ENCODE peak calls at places on chromosomes 1 and 21, in six cellular contexts. R, H, A, K, T and U are unnamed samples.
A peak's percentile ranks its signal among the peaks of the same experiment; 100 is the strongest.

GRCh38 chr1:208917719-208918118 is 665.8 kb upstream of the CAMK1G start:
- DNase-seq in R (no peak), H (no peak), A (no peak), K (no peak), T (no peak), U (no peak)

GRCh38 chr1:31227891-31228290 is 11.8 kb downstream of the NKAIN1 start:
- DNase-seq in R (no peak), H (no peak), A (no peak), K (no peak), T (no peak), U (no peak)

GRCh38 chr1:7648761-7649384 is 122.2 kb upstream of the VAMP3 start:
- DNase-seq in R (no peak), H (no peak), A (peak; percentile 65), K (no peak), T (no peak), U (no peak)

GRCh38 chr1:212232020-212232570 is 53.1 kb upstream of the PPP2R5A start:
- DNase-seq in R (no peak), H (no peak), A (no peak), K (no peak), T (no peak), U (no peak)

GRCh38 chr21:26423506-26423905 is 149.6 kb downstream of the CYYR1 start:
- DNase-seq in R (no peak), H (no peak), A (no peak), K (no peak), T (no peak), U (no peak)

GRCh38 chr21:45980697-45981096 is 873 bp upstream of the COL6A1 start:
- DNase-seq in R (no peak), H (no peak), A (no peak), K (no peak), T (no peak), U (no peak)

GRCh38 chr1:219564072-219564471 is 48.8 kb downstream of the ZC3H11B start:
- DNase-seq in R (no peak), H (no peak), A (no peak), K (no peak), T (no peak), U (no peak)

GRCh38 chr21:20592482-20592881 is 405.7 kb upstream of the NCAM2 start:
- DNase-seq in R (no peak), H (no peak), A (no peak), K (no peak), T (no peak), U (no peak)

GRCh38 chr1:225766967-225767413 is 10.6 kb upstream of the SRP9 start:
- DNase-seq in R (no peak), H (peak; percentile 83), A (peak; percentile 73), K (no peak), T (peak; percentile 83), U (peak; percentile 78)

GRCh38 chr1:67827688-67828087 is 5.6 kb downstream of the GNG12 start:
- DNase-seq in R (no peak), H (no peak), A (no peak), K (no peak), T (no peak), U (no peak)

GRCh38 chr1:210264521-210265380 is 32.2 kb downstream of the SERTAD4 start:
- DNase-seq in R (no peak), H (no peak), A (no peak), K (no peak), T (peak; percentile 23), U (no peak)

GRCh38 chr1:164786980-164787833 is 228.2 kb downstream of the PBX1 start:
- DNase-seq in R (peak; percentile 33), H (peak; percentile 48), A (peak; percentile 81), K (peak; percentile 6), T (peak; percentile 88), U (peak; percentile 88)

GRCh38 chr21:44454058-44454457 is 1.3 kb upstream of the LRRC3 start:
- DNase-seq in R (no peak), H (no peak), A (no peak), K (no peak), T (no peak), U (no peak)

GRCh38 chr1:115829023-115829674 is 11.8 kb downstream of the NHLH2 start:
- DNase-seq in R (no peak), H (peak; percentile 89), A (peak; percentile 37), K (no peak), T (peak; percentile 94), U (no peak)

GRCh38 chr21:44836666-44837471 is 19.0 kb upstream of the SUMO3 start:
- DNase-seq in R (no peak), H (no peak), A (no peak), K (no peak), T (peak; percentile 64), U (no peak)

GRCh38 chr1:9073148-9073547 is 3.7 kb upstream of the SLC2A5 start:
- DNase-seq in R (no peak), H (no peak), A (no peak), K (no peak), T (no peak), U (no peak)

GRCh38 chr1:113405573-113405972 is 15.3 kb downstream of the MAGI3 start:
- DNase-seq in R (no peak), H (no peak), A (no peak), K (no peak), T (no peak), U (no peak)

GRCh38 chr1:211514030-211514754 is 22.2 kb upstream of the RD3 start:
- DNase-seq in R (peak; percentile 64), H (peak; percentile 81), A (peak; percentile 81), K (peak; percentile 37), T (peak; percentile 95), U (peak; percentile 84)

GRCh38 chr1:84634536-84635205 is 55.6 kb downstream of the SSX2IP start:
- DNase-seq in R (no peak), H (no peak), A (no peak), K (no peak), T (no peak), U (no peak)

GRCh38 chr1:192159769-192160168 is 1.5 kb downstream of the RGS18 start:
- DNase-seq in R (no peak), H (no peak), A (no peak), K (no peak), T (no peak), U (no peak)

GRCh38 chr21:33152228-33153130 is 77.3 kb upstream of the IFNAR2 start:
- DNase-seq in R (no peak), H (no peak), A (no peak), K (no peak), T (no peak), U (no peak)

GRCh38 chr1:201584510-201584991 is 45.6 kb downstream of the NAV1 start:
- DNase-seq in R (no peak), H (no peak), A (peak; percentile 46), K (no peak), T (peak; percentile 80), U (peak; percentile 55)

GRCh38 chr1:94739521-94740061 is 80.6 kb upstream of the SLC44A3 start:
- DNase-seq in R (no peak), H (no peak), A (peak; percentile 67), K (no peak), T (peak; percentile 81), U (peak; percentile 87)

GRCh38 chr1:17423781-17424245 is 15.7 kb downstream of the RCC2 start:
- DNase-seq in R (no peak), H (no peak), A (no peak), K (no peak), T (peak; percentile 46), U (no peak)

GRCh38 chr1:154495496-154496273 is 6.3 kb upstream of the TDRD10 start:
- DNase-seq in R (no peak), H (no peak), A (no peak), K (no peak), T (no peak), U (no peak)

GRCh38 chr1:76635784-76636183 is 231.5 kb upstream of the ST6GALNAC5 start:
- DNase-seq in R (no peak), H (peak; percentile 11), A (no peak), K (no peak), T (no peak), U (no peak)

GRCh38 chr1:9028921-9029715 is 2.9 kb upstream of the SLC2A7 start:
- DNase-seq in R (no peak), H (no peak), A (no peak), K (no peak), T (no peak), U (no peak)